ENCODE peak calls at places on chromosomes 11 and 22, in eight cellular contexts. One of them, this sample, is unnamed.

GRCh38 chr11:125451400-125452124 is 44.5 kb downstream of the FEZ1 start:
- DNase-seq in GM23338: peak; percentile 96
- DNase-seq in sigmoid colon: peak; percentile 71
- DNase-seq in psoas muscle: peak; percentile 32
- DNase-seq in heart left ventricle: no peak
- DNase-seq in OCI-LY7: no peak
- DNase-seq in IMR-90: peak; percentile 25
- DNase-seq in esophagus squamous epithelium: no peak
- DNase-seq in this sample: peak; percentile 81

GRCh38 chr11:120335928-120336640 is at the start of gene ARHGEF12:
- DNase-seq in heart left ventricle: peak; percentile 98
- DNase-seq in OCI-LY7: peak; percentile 94
- DNase-seq in GM23338: peak; percentile 99
- DNase-seq in sigmoid colon: peak; percentile 98
- DNase-seq in esophagus squamous epithelium: peak; percentile 60
- DNase-seq in IMR-90: peak; percentile 97
- DNase-seq in psoas muscle: peak; percentile 98
- DNase-seq in this sample: peak; percentile 93

GRCh38 chr22:24359452-24360120 is 67.8 kb upstream of the ADORA2A start:
- DNase-seq in heart left ventricle: no peak
- DNase-seq in OCI-LY7: no peak
- DNase-seq in esophagus squamous epithelium: no peak
- DNase-seq in IMR-90: no peak
- DNase-seq in sigmoid colon: no peak
- DNase-seq in psoas muscle: no peak
- DNase-seq in GM23338: no peak
- DNase-seq in this sample: no peak

GRCh38 chr22:42337356-42337755 is 66.9 kb upstream of the TCF20 start:
- DNase-seq in GM23338: no peak
- DNase-seq in OCI-LY7: no peak
- DNase-seq in psoas muscle: no peak
- DNase-seq in sigmoid colon: no peak
- DNase-seq in esophagus squamous epithelium: no peak
- DNase-seq in heart left ventricle: no peak
- DNase-seq in IMR-90: no peak
- DNase-seq in this sample: no peak

GRCh38 chr22:22865311-22866072 is 22.1 kb upstream of the IGLL5 start:
- DNase-seq in IMR-90: no peak
- DNase-seq in sigmoid colon: no peak
- DNase-seq in psoas muscle: no peak
- DNase-seq in esophagus squamous epithelium: no peak
- DNase-seq in heart left ventricle: no peak
- DNase-seq in GM23338: no peak
- DNase-seq in OCI-LY7: peak; percentile 99
- DNase-seq in this sample: peak; percentile 40

GRCh38 chr11:114479331-114479730 is 40.1 kb downstream of the REXO2 start:
- DNase-seq in OCI-LY7: no peak
- DNase-seq in GM23338: no peak
- DNase-seq in sigmoid colon: no peak
- DNase-seq in esophagus squamous epithelium: no peak
- DNase-seq in psoas muscle: no peak
- DNase-seq in IMR-90: peak; percentile 28
- DNase-seq in heart left ventricle: no peak
- DNase-seq in this sample: no peak

GRCh38 chr22:44920183-44920582 is 89.6 kb downstream of the PHF21B start:
- DNase-seq in esophagus squamous epithelium: no peak
- DNase-seq in heart left ventricle: peak; percentile 31
- DNase-seq in GM23338: no peak
- DNase-seq in sigmoid colon: peak; percentile 55
- DNase-seq in IMR-90: no peak
- DNase-seq in psoas muscle: no peak
- DNase-seq in OCI-LY7: no peak
- DNase-seq in this sample: no peak

GRCh38 chr11:14366936-14367335 is 8.0 kb upstream of the RRAS2 start:
- DNase-seq in GM23338: no peak
- DNase-seq in psoas muscle: no peak
- DNase-seq in esophagus squamous epithelium: no peak
- DNase-seq in sigmoid colon: no peak
- DNase-seq in heart left ventricle: no peak
- DNase-seq in IMR-90: no peak
- DNase-seq in OCI-LY7: no peak
- DNase-seq in this sample: no peak

GRCh38 chr11:102410382-102410784 is 42.2 kb downstream of the TMEM123 start:
- DNase-seq in esophagus squamous epithelium: no peak
- DNase-seq in GM23338: peak; percentile 32
- DNase-seq in IMR-90: peak; percentile 62
- DNase-seq in OCI-LY7: no peak
- DNase-seq in heart left ventricle: no peak
- DNase-seq in sigmoid colon: no peak
- DNase-seq in psoas muscle: no peak
- DNase-seq in this sample: no peak

GRCh38 chr11:131807876-131808275 is 437.5 kb downstream of the NTM start:
- DNase-seq in sigmoid colon: no peak
- DNase-seq in IMR-90: no peak
- DNase-seq in psoas muscle: no peak
- DNase-seq in OCI-LY7: no peak
- DNase-seq in GM23338: no peak
- DNase-seq in heart left ventricle: no peak
- DNase-seq in esophagus squamous epithelium: no peak
- DNase-seq in this sample: no peak

GRCh38 chr11:109197656-109198055 is 224.3 kb upstream of the C11orf87 start:
- DNase-seq in psoas muscle: no peak
- DNase-seq in heart left ventricle: no peak
- DNase-seq in IMR-90: peak; percentile 7
- DNase-seq in esophagus squamous epithelium: no peak
- DNase-seq in sigmoid colon: no peak
- DNase-seq in GM23338: no peak
- DNase-seq in OCI-LY7: no peak
- DNase-seq in this sample: no peak

GRCh38 chr11:11157201-11157600 is 195.8 kb downstream of the CSNK2A3 start:
- DNase-seq in psoas muscle: no peak
- DNase-seq in heart left ventricle: no peak
- DNase-seq in esophagus squamous epithelium: no peak
- DNase-seq in IMR-90: peak; percentile 8
- DNase-seq in GM23338: peak; percentile 84
- DNase-seq in sigmoid colon: no peak
- DNase-seq in OCI-LY7: peak; percentile 40
- DNase-seq in this sample: no peak

GRCh38 chr11:12319734-12320387 is 57.5 kb upstream of the PARVA start:
- DNase-seq in OCI-LY7: no peak
- DNase-seq in sigmoid colon: no peak
- DNase-seq in esophagus squamous epithelium: no peak
- DNase-seq in GM23338: no peak
- DNase-seq in IMR-90: peak; percentile 22
- DNase-seq in psoas muscle: no peak
- DNase-seq in heart left ventricle: no peak
- DNase-seq in this sample: no peak

DNA sequence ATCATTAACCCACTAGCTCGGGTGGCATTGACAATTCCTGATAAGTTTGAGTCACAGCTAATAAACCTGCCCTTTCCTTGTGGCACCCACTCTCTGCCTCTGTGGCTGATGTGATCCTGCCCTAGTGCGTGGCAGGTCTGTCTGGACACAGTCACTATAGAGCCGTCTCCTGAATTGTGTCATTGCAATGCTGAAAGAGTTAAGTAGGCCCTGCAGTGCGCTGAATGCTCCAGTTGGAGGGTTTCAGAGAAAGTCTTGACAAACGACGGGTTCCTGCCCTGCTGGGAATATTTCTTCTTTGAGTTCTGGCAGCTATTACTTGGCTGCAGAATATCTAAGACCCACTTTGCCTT is 19.5 kb upstream of the C11orf96 start:
- DNase-seq in esophagus squamous epithelium: no peak
- DNase-seq in OCI-LY7: no peak
- DNase-seq in IMR-90: no peak
- DNase-seq in sigmoid colon: no peak
- DNase-seq in psoas muscle: no peak
- DNase-seq in heart left ventricle: no peak
- DNase-seq in GM23338: no peak
- DNase-seq in this sample: no peak
- H3K4me1 ChIP-seq in esophagus squamous epithelium: peaks cover 93% of the 10 kb centered on the region
- H3K4me1 ChIP-seq in OCI-LY7: no peaks in the 10 kb centered on the region
- H3K4me1 ChIP-seq in IMR-90: peaks cover 43% of the 10 kb centered on the region
- H3K4me1 ChIP-seq in sigmoid colon: peaks cover 65% of the 10 kb centered on the region
- H3K4me1 ChIP-seq in psoas muscle: peaks cover 45% of the 10 kb centered on the region
- H3K4me1 ChIP-seq in heart left ventricle: peaks cover 57% of the 10 kb centered on the region
- H3K4me1 ChIP-seq in GM23338: peaks cover 25% of the 10 kb centered on the region
- H3K4me1 ChIP-seq in this sample: no peaks in the 10 kb centered on the region

DNA sequence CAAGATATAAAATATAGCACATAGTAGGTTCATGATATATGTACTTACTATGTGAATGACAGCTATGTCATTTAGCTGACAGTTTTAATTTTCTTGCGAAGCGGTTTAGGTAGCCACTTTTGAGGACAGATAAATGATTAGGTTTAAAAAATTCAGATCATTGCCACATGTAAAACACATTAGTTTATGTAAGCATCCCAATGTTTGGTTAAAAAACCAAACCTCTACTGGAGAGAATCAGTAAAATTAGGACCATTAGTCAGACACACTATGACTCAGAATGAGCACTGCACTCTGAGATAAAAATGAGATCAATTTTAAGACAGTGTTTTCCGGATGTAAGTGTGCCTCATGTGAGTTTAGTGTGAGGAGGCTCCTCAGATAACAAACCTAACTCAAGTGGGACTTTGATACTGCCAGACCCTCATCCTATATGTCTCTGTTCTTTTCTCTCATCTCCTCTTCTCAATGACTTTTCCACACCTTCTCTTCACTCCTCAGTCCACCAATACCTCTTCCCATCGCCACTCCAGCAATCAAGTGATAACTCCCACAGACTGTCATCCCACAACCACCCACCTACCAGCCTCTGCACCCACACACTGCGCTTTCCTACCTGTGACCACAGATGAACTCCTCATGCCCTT is 6.8 kb upstream of the OR2AT4 start:
- DNase-seq in esophagus squamous epithelium: no peak
- DNase-seq in GM23338: no peak
- DNase-seq in OCI-LY7: no peak
- DNase-seq in sigmoid colon: no peak
- DNase-seq in psoas muscle: no peak
- DNase-seq in heart left ventricle: no peak
- DNase-seq in IMR-90: peak; percentile 86
- DNase-seq in this sample: no peak
- H3K4me1 ChIP-seq in esophagus squamous epithelium: no peaks in the 10 kb centered on the region
- H3K4me1 ChIP-seq in GM23338: no peaks in the 10 kb centered on the region
- H3K4me1 ChIP-seq in OCI-LY7: no peaks in the 10 kb centered on the region
- H3K4me1 ChIP-seq in sigmoid colon: no peaks in the 10 kb centered on the region
- H3K4me1 ChIP-seq in psoas muscle: no peaks in the 10 kb centered on the region
- H3K4me1 ChIP-seq in heart left ventricle: no peaks in the 10 kb centered on the region
- H3K4me1 ChIP-seq in IMR-90: peaks cover 5% of the 10 kb centered on the region
- H3K4me1 ChIP-seq in this sample: no peaks in the 10 kb centered on the region

GRCh38 chr22:26912985-26913384 is 255.6 kb downstream of the MIAT start:
- DNase-seq in heart left ventricle: no peak
- DNase-seq in GM23338: no peak
- DNase-seq in esophagus squamous epithelium: no peak
- DNase-seq in psoas muscle: no peak
- DNase-seq in OCI-LY7: no peak
- DNase-seq in sigmoid colon: no peak
- DNase-seq in IMR-90: no peak
- DNase-seq in this sample: no peak
- H3K4me1 ChIP-seq in heart left ventricle: no peaks in the 10 kb centered on the region
- H3K4me1 ChIP-seq in GM23338: peaks cover 23% of the 10 kb centered on the region
- H3K4me1 ChIP-seq in esophagus squamous epithelium: no peaks in the 10 kb centered on the region
- H3K4me1 ChIP-seq in psoas muscle: no peaks in the 10 kb centered on the region
- H3K4me1 ChIP-seq in OCI-LY7: no peaks in the 10 kb centered on the region
- H3K4me1 ChIP-seq in sigmoid colon: no peaks in the 10 kb centered on the region
- H3K4me1 ChIP-seq in IMR-90: no peaks in the 10 kb centered on the region
- H3K4me1 ChIP-seq in this sample: no peaks in the 10 kb centered on the region

GRCh38 chr11:58577441-58578135 is 1.3 kb upstream of the ZFP91 start:
- DNase-seq in OCI-LY7: peak; percentile 94
- DNase-seq in heart left ventricle: peak; percentile 68
- DNase-seq in IMR-90: peak; percentile 97
- DNase-seq in GM23338: no peak
- DNase-seq in esophagus squamous epithelium: peak; percentile 75
- DNase-seq in sigmoid colon: peak; percentile 87
- DNase-seq in psoas muscle: peak; percentile 56
- DNase-seq in this sample: peak; percentile 72
- H3K4me1 ChIP-seq in OCI-LY7: peaks cover 41% of the 10 kb centered on the region
- H3K4me1 ChIP-seq in heart left ventricle: peaks cover 65% of the 10 kb centered on the region
- H3K4me1 ChIP-seq in IMR-90: peaks cover 15% of the 10 kb centered on the region
- H3K4me1 ChIP-seq in GM23338: peaks cover 9% of the 10 kb centered on the region
- H3K4me1 ChIP-seq in esophagus squamous epithelium: peaks cover 77% of the 10 kb centered on the region
- H3K4me1 ChIP-seq in sigmoid colon: peaks cover 66% of the 10 kb centered on the region
- H3K4me1 ChIP-seq in psoas muscle: peaks cover 69% of the 10 kb centered on the region
- H3K4me1 ChIP-seq in this sample: peaks cover 59% of the 10 kb centered on the region

DNA sequence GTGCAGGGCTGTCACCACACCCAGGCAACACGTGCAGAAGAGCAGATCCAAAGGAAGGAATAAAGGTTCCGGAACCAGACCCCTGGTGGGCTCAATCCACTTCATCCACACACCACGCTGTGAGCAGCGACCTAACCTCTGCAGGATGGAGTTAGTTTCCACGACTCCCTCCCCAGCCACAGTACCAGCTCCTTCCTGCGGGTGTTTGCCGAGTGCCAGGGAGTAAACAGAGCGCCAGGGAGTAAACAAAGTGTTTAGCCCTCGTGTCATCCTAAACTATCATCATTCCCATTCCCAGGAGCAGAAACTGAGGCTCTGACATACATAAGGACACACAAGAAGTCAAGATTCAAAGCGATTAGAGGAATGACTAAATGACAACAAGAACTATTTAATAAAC is 261.3 kb downstream of the MN1 start:
- DNase-seq in heart left ventricle: no peak
- DNase-seq in GM23338: no peak
- DNase-seq in psoas muscle: no peak
- DNase-seq in IMR-90: no peak
- DNase-seq in sigmoid colon: no peak
- DNase-seq in esophagus squamous epithelium: no peak
- DNase-seq in OCI-LY7: no peak
- DNase-seq in this sample: no peak
- H3K4me1 ChIP-seq in heart left ventricle: peaks cover 6% of the 10 kb centered on the region
- H3K4me1 ChIP-seq in GM23338: peaks cover 14% of the 10 kb centered on the region
- H3K4me1 ChIP-seq in psoas muscle: no peaks in the 10 kb centered on the region
- H3K4me1 ChIP-seq in IMR-90: peaks cover 2% of the 10 kb centered on the region
- H3K4me1 ChIP-seq in sigmoid colon: no peaks in the 10 kb centered on the region
- H3K4me1 ChIP-seq in esophagus squamous epithelium: peaks cover 7% of the 10 kb centered on the region
- H3K4me1 ChIP-seq in OCI-LY7: no peaks in the 10 kb centered on the region
- H3K4me1 ChIP-seq in this sample: no peaks in the 10 kb centered on the region

GRCh38 chr22:27754247-27754887 is 47.2 kb downstream of the MN1 start:
- DNase-seq in IMR-90: no peak
- DNase-seq in sigmoid colon: no peak
- DNase-seq in OCI-LY7: no peak
- DNase-seq in GM23338: no peak
- DNase-seq in heart left ventricle: no peak
- DNase-seq in esophagus squamous epithelium: no peak
- DNase-seq in psoas muscle: no peak
- DNase-seq in this sample: no peak
- H3K4me1 ChIP-seq in IMR-90: peaks cover 12% of the 10 kb centered on the region
- H3K4me1 ChIP-seq in sigmoid colon: peaks cover 40% of the 10 kb centered on the region
- H3K4me1 ChIP-seq in OCI-LY7: no peaks in the 10 kb centered on the region
- H3K4me1 ChIP-seq in GM23338: peaks cover 20% of the 10 kb centered on the region
- H3K4me1 ChIP-seq in heart left ventricle: peaks cover 38% of the 10 kb centered on the region
- H3K4me1 ChIP-seq in esophagus squamous epithelium: peaks cover 85% of the 10 kb centered on the region
- H3K4me1 ChIP-seq in psoas muscle: peaks cover 13% of the 10 kb centered on the region
- H3K4me1 ChIP-seq in this sample: no peaks in the 10 kb centered on the region

DNA sequence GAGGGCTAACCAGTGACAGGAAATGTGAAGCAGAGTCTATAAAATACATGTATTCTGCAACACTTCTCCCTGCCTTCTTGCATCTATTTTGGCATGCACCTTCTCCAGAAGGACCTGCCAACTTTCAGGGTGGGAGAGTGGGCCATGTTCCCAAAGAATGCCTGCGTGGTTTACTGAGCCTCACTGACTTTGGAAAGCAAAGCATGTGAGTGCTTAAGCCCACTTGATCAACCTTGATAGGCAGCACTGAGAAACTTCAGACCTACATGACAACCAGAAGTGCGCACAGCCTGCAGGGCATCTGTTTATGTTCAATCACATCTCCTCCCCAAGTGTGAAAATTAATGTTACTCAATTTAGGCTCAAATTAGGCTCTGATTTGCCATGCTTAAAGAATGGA is 69.2 kb downstream of the AMOTL1 start:
- DNase-seq in GM23338: no peak
- DNase-seq in psoas muscle: no peak
- DNase-seq in OCI-LY7: no peak
- DNase-seq in IMR-90: no peak
- DNase-seq in esophagus squamous epithelium: no peak
- DNase-seq in heart left ventricle: no peak
- DNase-seq in sigmoid colon: peak; percentile 78
- DNase-seq in this sample: no peak
- H3K4me1 ChIP-seq in GM23338: no peaks in the 10 kb centered on the region
- H3K4me1 ChIP-seq in psoas muscle: peaks cover 44% of the 10 kb centered on the region
- H3K4me1 ChIP-seq in OCI-LY7: no peaks in the 10 kb centered on the region
- H3K4me1 ChIP-seq in IMR-90: peaks cover 20% of the 10 kb centered on the region
- H3K4me1 ChIP-seq in esophagus squamous epithelium: peaks cover 48% of the 10 kb centered on the region
- H3K4me1 ChIP-seq in heart left ventricle: peaks cover 30% of the 10 kb centered on the region
- H3K4me1 ChIP-seq in sigmoid colon: peaks cover 61% of the 10 kb centered on the region
- H3K4me1 ChIP-seq in this sample: no peaks in the 10 kb centered on the region